ENCODE peak calls at places on chromosomes 6 and 20, in nine cellular contexts. C is naive thymus-derived CD4-positive, alpha-beta T cell; M is tibial artery; U is pancreas; Y is CD4-positive, alpha-beta memory T cell; H is aorta; B is effector memory CD4-positive, alpha-beta T cell; E is keratinocyte; Q is CD8-positive, alpha-beta memory T cell. F is an unnamed sample. For H3K4me1, the result is how much of the 10 kb centered on the place peaks cover.

GRCh38 chr20:10524643-10525042 is 89.5 kb downstream of the SLX4IP start:
- DNase-seq in E (peak), U (no peak), H (no peak), C (no peak), B (no peak), Y (no peak), M (no peak), Q (no peak), F (no peak)

GRCh38 chr6:11604836-11605506 is 67.4 kb downstream of the TMEM170B start:
- DNase-seq in Q (no peak), U (no peak), H (no peak), E (no peak), Y (no peak), C (no peak), B (no peak), M (no peak), F (no peak)

GRCh38 chr6:106119526-106119925 is 33.4 kb downstream of the PRDM1 start:
- DNase-seq in Q (no peak), U (no peak), M (no peak), B (no peak), C (no peak), H (no peak), E (no peak), Y (no peak), F (peak)

GRCh38 chr6:147283460-147283859 is 79.2 kb downstream of the STXBP5 start:
- DNase-seq in U (no peak), E (no peak), Y (no peak), M (no peak), Q (no peak), B (no peak), H (no peak), C (no peak), F (no peak)

GRCh38 chr20:10603971-10604864 is 69.6 kb downstream of the JAG1 start:
- DNase-seq in Q (no peak), B (no peak), M (peak), C (no peak), H (peak), Y (no peak), E (no peak), U (no peak), F (no peak)

GRCh38 chr6:160990847-160991410 is 640 bp upstream of the MAP3K4 start:
- DNase-seq in E (no peak), U (no peak), M (no peak), Y (no peak), H (no peak), C (no peak), B (no peak), Q (no peak), F (no peak)

GRCh38 chr6:73727114-73727513 is 31.1 kb downstream of the CD109 start:
- DNase-seq in E (no peak), B (no peak), Y (no peak), H (no peak), C (no peak), U (no peak), M (no peak), Q (no peak), F (no peak)

GRCh38 chr20:37381621-37382538 is 35.9 kb downstream of the SRC start:
- DNase-seq in C (no peak), M (peak), Y (peak), U (no peak), B (no peak), Q (no peak), H (no peak), E (no peak), F (peak)

GRCh38 chr6:30102701-30103629 is 9.9 kb downstream of the TRIM31 start:
- DNase-seq in U (peak), E (peak), B (peak), C (peak), M (peak), H (peak), Q (peak), Y (peak), F (peak)

GRCh38 chr6:3296537-3297453 is 38.0 kb downstream of the PSMG4 start:
- DNase-seq in M (peak), E (no peak), Y (no peak), H (peak), B (no peak), Q (peak), U (no peak), C (no peak), F (peak)

GRCh38 chr6:37630281-37630799 is 67.3 kb downstream of the MDGA1 start:
- DNase-seq in Y (no peak), C (no peak), M (no peak), H (no peak), U (no peak), B (no peak), E (peak), Q (no peak), F (no peak)

GRCh38 chr6:88588938-88589337 is 374.5 kb downstream of the RNGTT start:
- DNase-seq in Q (no peak), M (no peak), Y (no peak), C (no peak), U (no peak), H (no peak), B (no peak), E (no peak), F (no peak)

GRCh38 chr6:170178561-170179477 is 112.1 kb downstream of the DLL1 start:
- DNase-seq in C (no peak), E (peak), U (peak), Q (peak), H (no peak), B (no peak), Y (no peak), M (no peak), F (no peak)

GRCh38 chr6:151753581-151753980 is 53.9 kb upstream of the ESR1 start:
- DNase-seq in Y (no peak), B (no peak), E (no peak), U (no peak), Q (no peak), C (no peak), M (no peak), H (no peak), F (no peak)

GRCh38 chr6:149289966-149290365 is 27.5 kb upstream of the TAB2 start:
- DNase-seq in Q (no peak), B (no peak), Y (no peak), C (no peak), H (no peak), E (no peak), M (no peak), U (no peak), F (no peak)

GRCh38 chr20:444862-445426 is 17.4 kb downstream of the TBC1D20 start:
- DNase-seq in U (no peak), M (no peak), Q (no peak), Y (no peak), C (no peak), H (no peak), E (no peak), B (no peak), F (no peak)

GRCh38 chr20:24578605-24579004 is 109.2 kb downstream of the SYNDIG1 start:
- DNase-seq in H (no peak), U (no peak), Q (no peak), E (no peak), B (no peak), Y (no peak), C (no peak), M (no peak), F (no peak)

GRCh38 chr6:3159805-3160781 is 2.7 kb upstream of the TUBB2A start:
- DNase-seq in C (peak), E (peak), Y (peak), Q (peak), M (no peak), B (peak), H (peak), U (peak), F (no peak)

GRCh38 chr6:68427630-68428029 is 207.5 kb upstream of the ADGRB3 start:
- DNase-seq in Y (no peak), B (no peak), E (no peak), C (no peak), M (no peak), U (no peak), H (no peak), Q (no peak), F (no peak)

GRCh38 chr6:40568062-40568708 is 19.0 kb downstream of the LRFN2 start:
- DNase-seq in Y (no peak), Q (no peak), B (no peak), U (no peak), M (no peak), H (no peak), E (no peak), C (no peak), F (no peak)

GRCh38 chr6:125887372-125887771 is 69.2 kb upstream of the HINT3 start:
- DNase-seq in H (no peak), B (no peak), E (no peak), M (no peak), Y (no peak), Q (no peak), U (no peak), C (no peak), F (no peak)

GRCh38 chr6:161813156-161813555 is 539.3 kb upstream of the AGPAT4 start:
- DNase-seq in B (no peak), U (no peak), E (no peak), Q (no peak), H (no peak), C (no peak), Y (no peak), M (no peak), F (no peak)

GRCh38 chr20:1800777-1801176 is 94.4 kb upstream of the SIRPA start:
- DNase-seq in M (no peak), H (no peak), E (no peak), Y (no peak), U (no peak), B (no peak), Q (no peak), C (no peak), F (no peak)

GRCh38 chr20:48635791-48636267 is 192.0 kb downstream of the PREX1 start:
- DNase-seq in U (no peak), H (peak), Y (no peak), B (no peak), M (no peak), E (no peak), Q (peak), C (no peak), F (peak)

GRCh38 chr6:149235130-149235561 is 82.4 kb upstream of the TAB2 start:
- DNase-seq in Q (no peak), B (no peak), M (no peak), C (no peak), H (no peak), E (no peak), Y (no peak), U (peak), F (no peak)

GRCh38 chr6:34958748-34959147 is 69.7 kb downstream of the ANKS1A start:
- DNase-seq in C (no peak), Y (no peak), U (no peak), Q (no peak), M (no peak), H (no peak), B (no peak), E (no peak), F (no peak)

GRCh38 chr6:52517502-52518278 is 59.2 kb downstream of the TRAM2 start:
- DNase-seq in B (no peak), Y (no peak), E (no peak), C (no peak), U (peak), H (peak), M (peak), Q (no peak), F (no peak)

GRCh38 chr6:135938588-135939215 is 87.2 kb downstream of the PDE7B start:
- DNase-seq in Q (no peak), B (no peak), E (no peak), M (peak), C (no peak), U (no peak), Y (no peak), H (no peak), F (no peak)

GRCh38 chr6:41638002-41638800 is at the start of gene MDFI:
- DNase-seq in C (no peak), B (no peak), Q (no peak), Y (no peak), M (no peak), E (no peak), H (peak), U (no peak), F (no peak)

GRCh38 chr6:41639556-41640371 is 1.5 kb downstream of the MDFI start:
- DNase-seq in U (no peak), B (no peak), H (peak), Q (no peak), M (no peak), E (no peak), C (no peak), Y (no peak), F (peak)

GRCh38 chr6:41640436-41640835 is 2.2 kb downstream of the MDFI start:
- DNase-seq in E (no peak), H (peak), Y (no peak), Q (no peak), U (no peak), C (no peak), M (no peak), B (no peak), F (no peak)

GRCh38 chr6:41637179-41638001 is 878 bp upstream of the MDFI start:
- DNase-seq in B (no peak), Y (no peak), H (peak), C (no peak), Q (no peak), E (no peak), U (no peak), M (no peak), F (no peak)

DNA sequence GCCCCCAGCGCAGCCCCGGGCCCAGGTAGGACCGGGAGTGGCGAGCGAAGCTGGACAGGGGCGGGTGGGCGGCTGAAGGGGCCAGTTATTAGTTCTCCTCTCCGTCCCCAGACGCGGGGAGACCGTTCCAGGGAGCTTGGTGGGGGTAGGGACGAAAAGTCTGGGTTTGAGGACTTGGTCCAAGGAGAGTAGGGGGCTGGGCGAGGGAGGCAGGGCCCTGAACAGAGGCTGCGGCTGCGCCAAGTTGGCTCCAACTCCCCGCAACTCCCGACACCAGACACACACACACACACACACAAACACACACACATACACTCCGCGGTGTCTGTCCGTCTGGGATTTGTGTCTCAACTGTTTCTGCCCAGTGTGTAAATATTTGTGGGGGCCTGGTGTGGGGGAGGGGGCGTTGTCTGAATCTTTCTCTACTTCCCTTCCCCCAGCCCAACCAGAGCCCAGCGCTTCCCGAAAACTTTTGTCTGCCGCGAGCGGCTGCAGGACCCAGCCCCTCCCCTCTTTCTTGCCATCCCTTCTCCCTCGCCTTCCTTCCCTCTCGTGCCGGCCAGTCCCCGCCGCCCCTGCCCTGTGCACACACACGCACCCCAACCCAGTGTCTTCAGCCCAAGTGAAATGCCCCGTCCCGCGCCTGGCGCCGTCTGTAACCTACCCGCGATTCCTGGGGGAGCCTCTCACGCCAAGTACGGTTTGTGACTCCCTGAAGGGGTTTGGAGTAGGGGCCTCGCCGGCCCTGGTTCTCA is 710 bp downstream of the MDFI start:
- DNase-seq in Y (no peak), B (no peak), H (peak), U (no peak), C (no peak), M (no peak), Q (no peak), E (no peak), F (no peak)
- H3K4me1 ChIP-seq in Y (under half), B (under half), H (under half), U (under half), C (under half), M (under half), Q (under half), E (half or more), F (under half)

GRCh38 chr6:36596359-36596758 is 2.2 kb downstream of the SRSF3 start:
- DNase-seq in Q (no peak), U (no peak), B (no peak), Y (no peak), M (peak), E (no peak), C (no peak), H (no peak), F (no peak)

GRCh38 chr6:36594816-36595167 is 630 bp downstream of the SRSF3 start:
- DNase-seq in U (no peak), C (no peak), E (no peak), Y (no peak), B (no peak), H (no peak), M (peak), Q (no peak), F (no peak)

GRCh38 chr6:36594029-36594815 is at the start of gene SRSF3:
- DNase-seq in U (peak), M (peak), E (no peak), B (peak), Y (peak), H (peak), C (peak), Q (peak), F (peak)

GRCh38 chr6:36597775-36598174 is 3.6 kb downstream of the SRSF3 start:
- DNase-seq in U (no peak), C (no peak), Y (no peak), E (no peak), M (peak), B (no peak), Q (no peak), H (no peak), F (peak)

DNA sequence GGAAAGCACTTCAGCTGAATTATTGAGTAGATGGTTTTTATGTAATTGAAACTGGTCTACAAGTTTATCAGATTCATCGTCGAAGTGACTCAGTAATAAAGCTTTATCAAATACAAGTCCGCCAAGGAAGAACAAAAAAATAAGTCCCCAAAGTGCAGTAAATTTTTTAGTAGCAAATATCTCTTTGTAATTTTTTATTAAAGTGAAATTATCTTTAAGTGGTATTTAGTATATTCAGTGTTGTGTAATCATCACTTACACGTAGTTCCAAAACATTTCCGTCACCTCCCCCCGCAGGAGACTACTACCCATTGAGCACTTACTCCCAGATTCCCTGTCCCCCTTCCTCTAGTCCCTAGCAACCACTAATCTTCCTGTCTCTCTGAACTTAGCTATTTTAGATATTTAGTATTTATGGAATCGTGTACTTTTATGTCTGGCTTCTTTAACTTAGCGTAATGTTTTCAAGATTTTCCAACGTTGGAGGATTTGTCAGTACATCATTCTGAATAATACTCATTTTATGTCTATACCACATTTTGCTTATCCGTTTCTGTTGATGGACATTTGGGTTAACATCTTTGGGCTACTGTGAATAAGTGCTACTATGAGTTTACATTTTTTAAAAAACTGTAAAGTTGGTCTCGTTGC is 1.1 kb downstream of the SRSF3 start:
- DNase-seq in H (no peak), E (no peak), B (no peak), C (peak), Q (peak), Y (peak), M (peak), U (no peak), F (no peak)
- H3K4me1 ChIP-seq in H (under half), E (under half), B (under half), C (under half), Q (under half), Y (half or more), M (under half), U (under half), F (under half)

DNA sequence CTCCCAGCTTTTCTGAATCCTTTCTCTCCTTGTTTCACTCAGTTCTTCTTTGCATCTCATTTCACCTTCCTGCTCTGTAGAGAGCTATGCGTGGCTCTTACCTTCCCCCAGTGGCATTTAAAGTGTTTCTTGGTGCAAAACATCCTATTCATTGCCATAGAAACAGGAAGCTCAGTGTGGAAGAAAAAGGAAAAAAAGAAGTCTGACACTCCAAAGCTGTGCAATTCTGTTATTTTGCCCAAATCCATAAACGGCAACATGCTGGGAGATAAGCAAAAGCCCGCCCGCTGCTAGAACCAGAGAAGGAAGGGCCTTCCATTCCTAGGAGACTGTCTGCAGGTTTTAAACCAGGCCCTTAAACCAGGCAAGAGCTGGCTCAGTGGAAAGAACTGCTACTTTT is 247.1 kb downstream of the HIVEP2 start:
- DNase-seq in Q (no peak), E (no peak), C (no peak), B (no peak), M (no peak), H (no peak), Y (no peak), U (no peak), F (no peak)
- H3K4me1 ChIP-seq in Q (under half), E (under half), C (under half), B (under half), M (under half), H (under half), Y (under half), U (under half), F (under half)

GRCh38 chr20:50107086-50107645 is 5.8 kb downstream of the UBE2V1 start:
- DNase-seq in Q (no peak), B (no peak), M (no peak), U (no peak), Y (no peak), E (no peak), H (no peak), C (no peak), F (no peak)
- H3K4me1 ChIP-seq in Q (half or more), B (under half), M (under half), U (under half), Y (half or more), E (under half), H (under half), C (under half), F (half or more)

GRCh38 chr6:120826253-120826652 is 508.0 kb downstream of the TBC1D32 start:
- DNase-seq in B (no peak), E (no peak), Y (no peak), Q (no peak), C (no peak), U (peak), M (no peak), H (no peak), F (no peak)
- H3K4me1 ChIP-seq in B (under half), E (under half), Y (under half), Q (under half), C (under half), U (under half), M (under half), H (under half), F (under half)

GRCh38 chr6:129657433-129657832 is 52.5 kb downstream of the ARHGAP18 start:
- DNase-seq in E (no peak), M (no peak), C (no peak), U (no peak), Q (no peak), Y (no peak), B (no peak), H (no peak), F (no peak)

GRCh38 chr6:129651291-129651691 is 58.7 kb downstream of the ARHGAP18 start:
- DNase-seq in Q (no peak), C (no peak), Y (no peak), M (no peak), E (no peak), U (no peak), B (no peak), H (no peak), F (no peak)

GRCh38 chr6:129653746-129654145 is 56.2 kb downstream of the ARHGAP18 start:
- DNase-seq in Y (no peak), E (no peak), Q (no peak), M (no peak), C (no peak), U (no peak), B (no peak), H (no peak), F (no peak)

GRCh38 chr6:129655334-129655733 is 54.6 kb downstream of the ARHGAP18 start:
- DNase-seq in B (no peak), Y (no peak), E (no peak), Q (no peak), U (no peak), H (no peak), C (no peak), M (no peak), F (no peak)

GRCh38 chr6:129653229-129653628 is 56.7 kb downstream of the ARHGAP18 start:
- DNase-seq in Y (no peak), C (no peak), H (no peak), B (no peak), Q (no peak), M (no peak), E (no peak), U (no peak), F (no peak)
- H3K4me1 ChIP-seq in Y (under half), C (under half), H (under half), B (under half), Q (under half), M (under half), E (under half), U (under half), F (under half)

GRCh38 chr6:163457637-163458561 is 43.4 kb downstream of the QKI start:
- DNase-seq in Q (no peak), B (no peak), M (no peak), E (peak), U (no peak), H (no peak), C (no peak), Y (no peak), F (no peak)
- H3K4me1 ChIP-seq in Q (under half), B (under half), M (under half), E (under half), U (under half), H (under half), C (under half), Y (half or more), F (under half)

F was measured in upper lobe of right lung.